ENCODE peak calls at places on chromosomes 11 and 22, in eight cellular contexts. T, R, F, L, O, H, V and S are unnamed samples.

GRCh38 chr11:86119062-86119461 is 50.2 kb upstream of the PICALM start:
- DNase-seq in T (no peak), R (no peak), F (no peak), L (no peak), O (no peak), H (no peak), V (no peak), S (no peak)

GRCh38 chr22:26360169-26360885 is 68.7 kb upstream of the ASPHD2 start:
- DNase-seq in T (peak), R (no peak), F (no peak), L (peak), O (peak), H (peak), V (peak), S (peak)

GRCh38 chr11:113578164-113578455 is 102.9 kb upstream of the DRD2 start:
- DNase-seq in T (no peak), R (no peak), F (no peak), L (peak), O (no peak), H (no peak), V (no peak), S (no peak)

GRCh38 chr11:118922745-118923627 is 2.7 kb downstream of the BCL9L start:
- DNase-seq in T (no peak), R (no peak), F (no peak), L (peak), O (no peak), H (peak), V (no peak), S (no peak)

GRCh38 chr22:40036591-40037225 is 42.0 kb downstream of the FAM83F start:
- DNase-seq in T (peak), R (no peak), F (peak), L (peak), O (no peak), H (peak), V (peak), S (no peak)

GRCh38 chr11:94400839-94401772 is at the start of gene GPR83:
- DNase-seq in T (no peak), R (no peak), F (peak), L (no peak), O (no peak), H (no peak), V (no peak), S (no peak)

GRCh38 chr22:23529166-23530103 is 50.7 kb downstream of the IGLL1 start:
- DNase-seq in T (no peak), R (no peak), F (no peak), L (no peak), O (no peak), H (no peak), V (no peak), S (peak)

GRCh38 chr22:25081409-25081824 is 118.2 kb upstream of the CRYBB3 start:
- DNase-seq in T (no peak), R (no peak), F (no peak), L (peak), O (peak), H (no peak), V (peak), S (no peak)

GRCh38 chr22:43891360-43892182 is at the start of gene PNPLA5:
- DNase-seq in T (no peak), R (no peak), F (no peak), L (no peak), O (no peak), H (no peak), V (peak), S (no peak)